ENCODE peak calls at places on chromosomes 6 and 20, in five cellular contexts. One of them, this sample, is unnamed.
A peak's percentile ranks its signal among the peaks of the same experiment; 100 is the strongest.

GRCh38 chr6:25035451-25036435 is 100.0 kb upstream of the RIPOR2 start:
- DNase-seq in adrenal gland: no peak
- DNase-seq in CD8-positive, alpha-beta T cell: no peak
- DNase-seq in tibial nerve: no peak
- DNase-seq in heart right ventricle: no peak
- DNase-seq in this sample: peak; percentile 58

GRCh38 chr20:4227085-4227821 is 211.9 kb upstream of the RNF24 start:
- DNase-seq in adrenal gland: no peak
- DNase-seq in CD8-positive, alpha-beta T cell: no peak
- DNase-seq in tibial nerve: no peak
- DNase-seq in heart right ventricle: no peak
- DNase-seq in this sample: no peak

GRCh38 chr6:127532991-127533390 is 13.9 kb upstream of the MTCL3 start:
- DNase-seq in adrenal gland: no peak
- DNase-seq in CD8-positive, alpha-beta T cell: no peak
- DNase-seq in tibial nerve: no peak
- DNase-seq in heart right ventricle: no peak
- DNase-seq in this sample: no peak

GRCh38 chr6:152054441-152054840 is 247.0 kb downstream of the ESR1 start:
- DNase-seq in adrenal gland: no peak
- DNase-seq in CD8-positive, alpha-beta T cell: no peak
- DNase-seq in tibial nerve: no peak
- DNase-seq in heart right ventricle: no peak
- DNase-seq in this sample: no peak

GRCh38 chr6:6717008-6717763 is 128.7 kb downstream of the LY86 start:
- DNase-seq in adrenal gland: no peak
- DNase-seq in CD8-positive, alpha-beta T cell: no peak
- DNase-seq in tibial nerve: no peak
- DNase-seq in heart right ventricle: no peak
- DNase-seq in this sample: no peak

GRCh38 chr6:44906761-44907160 is 421.4 kb upstream of the RUNX2 start:
- DNase-seq in adrenal gland: no peak
- DNase-seq in CD8-positive, alpha-beta T cell: no peak
- DNase-seq in tibial nerve: no peak
- DNase-seq in heart right ventricle: no peak
- DNase-seq in this sample: no peak

GRCh38 chr6:149458196-149458595 is 26.6 kb downstream of the ZC3H12D start:
- DNase-seq in adrenal gland: no peak
- DNase-seq in CD8-positive, alpha-beta T cell: no peak
- DNase-seq in tibial nerve: no peak
- DNase-seq in heart right ventricle: no peak
- DNase-seq in this sample: no peak

GRCh38 chr6:29981211-29981812 is 39.0 kb downstream of the HLA-A start:
- DNase-seq in adrenal gland: no peak
- DNase-seq in CD8-positive, alpha-beta T cell: no peak
- DNase-seq in tibial nerve: no peak
- DNase-seq in heart right ventricle: no peak
- DNase-seq in this sample: no peak

GRCh38 chr6:149114167-149114566 is 203.3 kb upstream of the TAB2 start:
- DNase-seq in adrenal gland: no peak
- DNase-seq in CD8-positive, alpha-beta T cell: no peak
- DNase-seq in tibial nerve: peak; percentile 79
- DNase-seq in heart right ventricle: peak; percentile 57
- DNase-seq in this sample: no peak

GRCh38 chr20:53839423-53840176 is 230.8 kb downstream of the BCAS1 start:
- DNase-seq in adrenal gland: no peak
- DNase-seq in CD8-positive, alpha-beta T cell: peak; percentile 82
- DNase-seq in tibial nerve: no peak
- DNase-seq in heart right ventricle: peak; percentile 24
- DNase-seq in this sample: peak; percentile 67

GRCh38 chr20:16350465-16350864 is 222.8 kb downstream of the KIF16B start:
- DNase-seq in adrenal gland: peak; percentile 13
- DNase-seq in CD8-positive, alpha-beta T cell: no peak
- DNase-seq in tibial nerve: no peak
- DNase-seq in heart right ventricle: no peak
- DNase-seq in this sample: no peak

GRCh38 chr6:90645634-90646033 is 58.8 kb upstream of the MAP3K7 start:
- DNase-seq in adrenal gland: no peak
- DNase-seq in CD8-positive, alpha-beta T cell: no peak
- DNase-seq in tibial nerve: no peak
- DNase-seq in heart right ventricle: no peak
- DNase-seq in this sample: no peak

GRCh38 chr6:94510877-94511276 is 1066.5 kb upstream of the MANEA start:
- DNase-seq in adrenal gland: no peak
- DNase-seq in CD8-positive, alpha-beta T cell: no peak
- DNase-seq in tibial nerve: no peak
- DNase-seq in heart right ventricle: no peak
- DNase-seq in this sample: peak; percentile 41

GRCh38 chr6:129131282-129131681 is 248.3 kb downstream of the LAMA2 start:
- DNase-seq in adrenal gland: no peak
- DNase-seq in CD8-positive, alpha-beta T cell: no peak
- DNase-seq in tibial nerve: peak; percentile 60
- DNase-seq in heart right ventricle: no peak
- DNase-seq in this sample: peak; percentile 22

GRCh38 chr6:153038378-153038777 is 35.9 kb upstream of the MTRF1L start:
- DNase-seq in adrenal gland: no peak
- DNase-seq in CD8-positive, alpha-beta T cell: no peak
- DNase-seq in tibial nerve: no peak
- DNase-seq in heart right ventricle: no peak
- DNase-seq in this sample: no peak

GRCh38 chr20:17570347-17571152 is 675 bp downstream of the DSTN start:
- DNase-seq in adrenal gland: peak; percentile 74
- DNase-seq in CD8-positive, alpha-beta T cell: peak; percentile 27
- DNase-seq in tibial nerve: peak; percentile 23
- DNase-seq in heart right ventricle: peak; percentile 53
- DNase-seq in this sample: peak; percentile 53

GRCh38 chr6:32940656-32941411 is at the start of gene HLA-DMB:
- DNase-seq in adrenal gland: peak; percentile 73
- DNase-seq in CD8-positive, alpha-beta T cell: peak; percentile 46
- DNase-seq in tibial nerve: no peak
- DNase-seq in heart right ventricle: no peak
- DNase-seq in this sample: peak; percentile 45
- H3K4me1 ChIP-seq in adrenal gland: peaks cover 6% of the 10 kb centered on the region
- H3K4me1 ChIP-seq in CD8-positive, alpha-beta T cell: peaks cover 61% of the 10 kb centered on the region
- H3K4me1 ChIP-seq in tibial nerve: no peaks in the 10 kb centered on the region
- H3K4me1 ChIP-seq in heart right ventricle: no peaks in the 10 kb centered on the region
- H3K4me1 ChIP-seq in this sample: peaks cover 27% of the 10 kb centered on the region

GRCh38 chr6:114157848-114158247 is 185.0 kb downstream of the HS3ST5 start:
- DNase-seq in adrenal gland: no peak
- DNase-seq in CD8-positive, alpha-beta T cell: no peak
- DNase-seq in tibial nerve: no peak
- DNase-seq in heart right ventricle: no peak
- DNase-seq in this sample: no peak
- TF ChIP-seq CTCF in adrenal gland: no peak
- TF ChIP-seq CTCF in CD8-positive, alpha-beta T cell: no peak
- TF ChIP-seq CTCF in tibial nerve: no peak
- TF ChIP-seq CTCF in heart right ventricle: no peak
- TF ChIP-seq CTCF in this sample: no peak

DNA sequence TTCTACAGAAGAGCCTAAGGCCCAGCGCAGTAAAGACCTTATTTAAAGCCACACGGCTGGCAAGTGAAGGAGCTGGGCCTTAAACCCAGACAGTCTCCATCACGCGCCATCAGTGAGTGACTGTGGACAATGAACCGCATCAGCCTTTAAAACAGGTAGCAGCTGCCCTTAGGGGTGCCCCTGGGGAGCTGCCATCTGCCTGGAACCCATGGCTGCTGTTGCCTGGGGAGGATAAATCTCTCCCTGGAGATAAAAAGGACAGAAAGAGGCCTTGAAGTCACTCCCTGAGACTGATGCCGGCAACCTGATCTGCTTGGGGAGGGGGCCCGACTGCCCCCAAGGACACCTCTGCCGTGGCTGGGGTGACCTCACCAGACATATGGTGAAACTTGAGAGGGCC is 73.5 kb downstream of the PREX1 start:
- DNase-seq in adrenal gland: no peak
- DNase-seq in CD8-positive, alpha-beta T cell: no peak
- DNase-seq in tibial nerve: no peak
- DNase-seq in heart right ventricle: no peak
- DNase-seq in this sample: no peak
- H3K4me1 ChIP-seq in adrenal gland: peaks cover 12% of the 10 kb centered on the region
- H3K4me1 ChIP-seq in CD8-positive, alpha-beta T cell: peaks cover 79% of the 10 kb centered on the region
- H3K4me1 ChIP-seq in tibial nerve: no peaks in the 10 kb centered on the region
- H3K4me1 ChIP-seq in heart right ventricle: no peaks in the 10 kb centered on the region
- H3K4me1 ChIP-seq in this sample: peaks cover 68% of the 10 kb centered on the region

GRCh38 chr6:37059344-37060194 is 54.1 kb downstream of the FGD2 start:
- DNase-seq in adrenal gland: peak; percentile 86
- DNase-seq in CD8-positive, alpha-beta T cell: no peak
- DNase-seq in tibial nerve: no peak
- DNase-seq in heart right ventricle: peak; percentile 52
- DNase-seq in this sample: no peak
- TF ChIP-seq CTCF in adrenal gland: peak; percentile 59
- TF ChIP-seq CTCF in CD8-positive, alpha-beta T cell: no peak
- TF ChIP-seq CTCF in tibial nerve: peak; percentile 11
- TF ChIP-seq CTCF in heart right ventricle: peak; percentile 38
- TF ChIP-seq CTCF in this sample: peak; percentile 46

GRCh38 chr6:14372738-14373484 is 255.3 kb downstream of the CD83 start:
- DNase-seq in adrenal gland: no peak
- DNase-seq in CD8-positive, alpha-beta T cell: no peak
- DNase-seq in tibial nerve: no peak
- DNase-seq in heart right ventricle: no peak
- DNase-seq in this sample: no peak

GRCh38 chr6:14371530-14371929 is 254.0 kb downstream of the CD83 start:
- DNase-seq in adrenal gland: no peak
- DNase-seq in CD8-positive, alpha-beta T cell: no peak
- DNase-seq in tibial nerve: no peak
- DNase-seq in heart right ventricle: no peak
- DNase-seq in this sample: no peak

GRCh38 chr6:14367296-14367695 is 249.7 kb downstream of the CD83 start:
- DNase-seq in adrenal gland: no peak
- DNase-seq in CD8-positive, alpha-beta T cell: no peak
- DNase-seq in tibial nerve: no peak
- DNase-seq in heart right ventricle: no peak
- DNase-seq in this sample: no peak

GRCh38 chr6:14366880-14367279 is 249.3 kb downstream of the CD83 start:
- DNase-seq in adrenal gland: no peak
- DNase-seq in CD8-positive, alpha-beta T cell: no peak
- DNase-seq in tibial nerve: no peak
- DNase-seq in heart right ventricle: no peak
- DNase-seq in this sample: no peak

DNA sequence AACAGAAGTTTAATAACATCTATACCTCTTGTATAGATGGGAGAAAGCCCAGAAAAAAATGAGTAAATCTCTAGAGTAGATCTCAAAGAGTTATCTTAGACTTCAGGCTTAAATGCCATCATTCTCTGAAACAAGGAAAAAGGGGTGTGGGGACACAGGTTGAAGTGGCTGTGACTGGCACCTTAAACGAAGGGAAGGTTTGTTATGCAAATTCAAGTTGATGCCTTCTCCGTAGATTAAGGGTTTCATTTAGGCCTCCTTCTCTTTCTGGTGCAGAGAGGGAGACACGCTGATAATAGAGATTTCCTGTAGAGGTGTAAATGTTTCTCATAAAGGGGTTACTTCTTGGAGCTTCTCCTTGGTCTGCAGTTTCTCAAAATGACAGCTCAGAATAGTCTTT is 252.1 kb downstream of the CD83 start:
- DNase-seq in adrenal gland: no peak
- DNase-seq in CD8-positive, alpha-beta T cell: no peak
- DNase-seq in tibial nerve: no peak
- DNase-seq in heart right ventricle: no peak
- DNase-seq in this sample: no peak
- H3K4me1 ChIP-seq in adrenal gland: no peaks in the 10 kb centered on the region
- H3K4me1 ChIP-seq in CD8-positive, alpha-beta T cell: no peaks in the 10 kb centered on the region
- H3K4me1 ChIP-seq in tibial nerve: no peaks in the 10 kb centered on the region
- H3K4me1 ChIP-seq in heart right ventricle: no peaks in the 10 kb centered on the region
- H3K4me1 ChIP-seq in this sample: no peaks in the 10 kb centered on the region

GRCh38 chr20:14198416-14198815 is 139.0 kb downstream of the FLRT3 start:
- DNase-seq in adrenal gland: no peak
- DNase-seq in CD8-positive, alpha-beta T cell: no peak
- DNase-seq in tibial nerve: no peak
- DNase-seq in heart right ventricle: no peak
- DNase-seq in this sample: no peak
- TF ChIP-seq CTCF in adrenal gland: no peak
- TF ChIP-seq CTCF in CD8-positive, alpha-beta T cell: no peak
- TF ChIP-seq CTCF in tibial nerve: no peak
- TF ChIP-seq CTCF in heart right ventricle: no peak
- TF ChIP-seq CTCF in this sample: no peak

This sample was measured in upper lobe of left lung.